ENCODE peak calls at places on chromosomes 12 and 14, in seven cellular contexts. O is esophagus muscularis mucosa, L is SK-N-SH, W is suprapubic skin, B is upper lobe of left lung, J is HepG2, X is H1. H is an unnamed sample.

GRCh38 chr12:64390275-64390851 is at the start of gene C12orf56:
- DNase-seq in X (no peak), W (no peak), B (peak; percentile 22), J (no peak), L (no peak), O (no peak), H (no peak)

GRCh38 chr14:67853207-67853606 is 33.6 kb downstream of the RAD51B start:
- DNase-seq in W (no peak), O (no peak), L (no peak), J (no peak), X (no peak), B (no peak), H (no peak)

GRCh38 chr12:106753526-106753925 is 21.0 kb upstream of the RIC8B start:
- DNase-seq in X (no peak), O (no peak), B (no peak), W (no peak), J (no peak), L (no peak), H (peak; percentile 31)

GRCh38 chr12:11580125-11580751 is 69.2 kb upstream of the ETV6 start:
- DNase-seq in L (no peak), B (peak; percentile 30), W (no peak), J (no peak), O (no peak), X (no peak), H (peak; percentile 32)

GRCh38 chr14:76760331-76761197 is 704 bp upstream of the VASH1 start:
- DNase-seq in W (no peak), J (no peak), B (no peak), O (no peak), L (peak; percentile 3), X (no peak), H (no peak)

GRCh38 chr12:92469837-92470236 is 233.0 kb upstream of the PLEKHG7 start:
- DNase-seq in O (no peak), L (no peak), B (no peak), W (no peak), X (no peak), J (peak; percentile 1), H (no peak)

GRCh38 chr12:111597731-111598636 is 1.1 kb downstream of the ATXN2 start:
- DNase-seq in J (no peak), L (peak; percentile 88), W (peak; percentile 76), O (no peak), B (peak; percentile 60), X (peak; percentile 71), H (peak; percentile 60)

GRCh38 chr12:120314220-120314619 is 12.1 kb downstream of the SIRT4 start:
- DNase-seq in J (no peak), X (peak; percentile 66), O (no peak), L (no peak), B (no peak), W (no peak), H (no peak)

GRCh38 chr12:110067531-110067930 is 19.2 kb upstream of the C12orf76 start:
- DNase-seq in B (no peak), J (no peak), X (no peak), W (no peak), L (no peak), O (no peak), H (no peak)

GRCh38 chr12:52204095-52204930 is 12.5 kb upstream of the KRT80 start:
- DNase-seq in X (no peak), W (peak; percentile 56), L (no peak), B (no peak), J (no peak), O (no peak), H (no peak)

GRCh38 chr12:15336772-15337553 is 14.7 kb downstream of the PTPRO start:
- DNase-seq in W (no peak), L (no peak), X (no peak), J (no peak), B (no peak), O (no peak), H (no peak)

GRCh38 chr12:108468149-108468968 is 46.7 kb upstream of the FICD start:
- DNase-seq in J (peak; percentile 21), L (no peak), X (no peak), O (no peak), B (no peak), W (no peak), H (no peak)

GRCh38 chr12:86669010-86669409 is 412.8 kb upstream of the MGAT4C start:
- DNase-seq in B (peak; percentile 39), L (no peak), W (peak; percentile 44), O (no peak), X (no peak), J (no peak), H (no peak)

GRCh38 chr12:32460638-32461037 is 61.3 kb downstream of the FGD4 start:
- DNase-seq in W (no peak), O (no peak), B (no peak), X (no peak), L (no peak), J (no peak), H (no peak)

GRCh38 chr14:29339491-29339890 is 572.9 kb downstream of the FOXG1 start:
- DNase-seq in J (no peak), X (no peak), O (no peak), L (no peak), B (no peak), W (no peak), H (no peak)

GRCh38 chr12:98064501-98064900 is 450.9 kb upstream of the TMPO start:
- DNase-seq in L (no peak), J (no peak), O (no peak), X (no peak), W (no peak), B (no peak), H (no peak)

GRCh38 chr12:77720258-77720657 is 110.4 kb upstream of the NAV3 start:
- DNase-seq in X (no peak), W (no peak), J (no peak), L (no peak), B (no peak), O (no peak), H (no peak)

GRCh38 chr12:13937735-13938134 is 43.7 kb downstream of the GRIN2B start:
- DNase-seq in B (no peak), X (no peak), L (no peak), W (no peak), O (no peak), J (no peak), H (no peak)

DNA sequence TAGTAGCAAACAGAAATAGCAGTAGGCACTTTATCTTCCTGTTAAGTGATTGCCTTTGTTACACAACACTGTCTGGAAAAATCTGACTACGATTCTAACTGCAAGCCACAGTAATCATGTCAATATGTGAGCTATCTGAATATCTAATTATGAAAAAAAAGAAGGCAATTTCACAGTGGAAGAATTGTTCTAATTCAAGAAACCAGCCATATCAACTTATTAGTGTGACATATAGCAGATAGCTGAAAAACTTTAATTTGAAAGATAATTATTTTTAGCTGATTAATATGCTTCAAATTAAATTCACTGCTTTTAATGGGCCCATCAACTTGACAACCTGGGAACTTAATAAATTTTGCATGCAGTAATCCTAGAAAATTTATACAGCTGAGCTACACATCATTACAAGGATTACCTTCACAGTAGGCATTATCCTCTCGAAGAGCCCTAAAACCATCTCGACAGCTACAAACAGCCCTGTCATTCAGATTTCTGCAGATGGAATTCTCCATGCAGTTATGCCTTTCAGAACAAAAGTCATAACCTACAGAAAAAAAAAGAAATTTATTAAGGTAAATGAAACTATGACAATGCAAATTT is 172.7 kb downstream of the NELL2 start:
- DNase-seq in O (no peak), X (no peak), J (no peak), B (no peak), L (no peak), W (no peak), H (no peak)
- TF ChIP-seq EP300 in O (no peak), X (no peak), J (no peak), B (no peak), L (no peak), W (no peak), H (no peak)

GRCh38 chr12:50099302-50100008 is 4.4 kb upstream of the GPD1 start:
- DNase-seq in B (no peak), W (no peak), L (no peak), O (no peak), X (no peak), J (no peak), H (no peak)
- TF ChIP-seq POLR2AphosphoS5 in B (no peak), W (no peak), L (no peak), O (no peak), X (no peak), J (no peak), H (no peak)

GRCh38 chr12:4648499-4649357 is at the start of the genes AKAP3 and NDUFA9:
- DNase-seq in B (peak; percentile 77), W (peak; percentile 85), X (peak; percentile 88), J (peak; percentile 72), L (peak; percentile 79), O (peak; percentile 95), H (peak; percentile 82)

GRCh38 chr12:4649358-4649661 is 396 bp downstream of the NDUFA9 start:
- DNase-seq in B (no peak), W (no peak), J (peak; percentile 4), L (no peak), X (no peak), O (no peak), H (no peak)

GRCh38 chr12:4643747-4644146 is 5.1 kb downstream of the AKAP3 start:
- DNase-seq in B (no peak), J (no peak), L (no peak), O (no peak), W (no peak), X (no peak), H (no peak)

GRCh38 chr12:4648099-4648498 is 752 bp downstream of the AKAP3 start:
- DNase-seq in X (no peak), O (no peak), J (no peak), B (no peak), L (no peak), W (no peak), H (no peak)

GRCh38 chr12:4645023-4645422 is 3.8 kb downstream of the AKAP3 start:
- DNase-seq in W (no peak), J (no peak), B (no peak), X (no peak), L (no peak), O (no peak), H (no peak)
- TF ChIP-seq CTCF in W (no peak), J (no peak), B (no peak), X (no peak), L (no peak), O (no peak), H (no peak)

GRCh38 chr12:50043308-50043707 is 14.1 kb upstream of the ASIC1 start:
- DNase-seq in X (no peak), B (no peak), J (no peak), O (no peak), W (no peak), L (no peak), H (no peak)

GRCh38 chr12:50040657-50041056 is 15.4 kb upstream of the RACGAP1 start:
- DNase-seq in J (no peak), L (no peak), W (peak; percentile 32), X (no peak), B (no peak), O (no peak), H (no peak)

GRCh38 chr12:50042693-50043092 is 14.7 kb upstream of the ASIC1 start:
- DNase-seq in L (no peak), B (no peak), O (no peak), J (no peak), X (no peak), W (no peak), H (no peak)

GRCh38 chr12:50041962-50042361 is 15.4 kb upstream of the ASIC1 start:
- DNase-seq in B (no peak), X (no peak), O (no peak), L (no peak), J (no peak), W (peak; percentile 28), H (no peak)

DNA sequence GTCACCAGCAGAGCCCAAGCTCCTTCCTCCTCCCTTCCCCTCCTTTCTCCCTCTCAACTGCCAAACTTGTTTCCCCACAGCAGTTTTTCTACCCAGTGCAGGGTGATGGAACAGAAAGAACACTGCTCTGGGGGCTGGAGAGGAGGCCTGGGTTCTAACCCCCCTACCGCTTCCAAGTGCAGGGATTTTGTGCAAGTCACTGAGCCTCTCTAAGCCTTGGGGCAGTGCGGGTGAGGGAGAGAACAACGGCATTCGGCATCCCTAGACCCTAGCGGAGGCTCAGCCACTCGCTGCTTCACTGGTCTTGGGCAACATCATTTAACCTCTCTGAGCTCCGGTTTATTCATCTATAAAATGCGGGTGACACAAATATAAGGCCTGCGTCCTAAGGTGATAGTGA is 15.9 kb upstream of the ASIC1 start:
- DNase-seq in B (no peak), W (no peak), O (no peak), J (no peak), L (no peak), X (no peak), H (no peak)
- TF ChIP-seq EP300 in B (no peak), W (no peak), O (no peak), J (no peak), L (no peak), X (no peak), H (no peak)